ENCODE peak calls at places on chromosome 20, in ten cellular contexts. J is A549, Y is body of pancreas, D is heart left ventricle, O is uterus, S is IMR-90, W is tibial nerve, R is testis, N is ovary, P is esophagus muscularis mucosa. T is an unnamed sample.

GRCh38 chr20:51014797-51015722 is 7.8 kb downstream of the KCNG1 start:
- DNase-seq in Y (peak; percentile 46), O (peak; percentile 31), N (peak; percentile 65), S (peak; percentile 73), P (no peak), W (no peak), R (peak; percentile 70), D (no peak), J (peak; percentile 84), T (no peak)

GRCh38 chr20:56625837-56626236 is 3.3 kb upstream of the TFAP2C start:
- DNase-seq in O (no peak), W (no peak), S (no peak), P (no peak), N (no peak), J (no peak), R (no peak), D (no peak), Y (no peak), T (no peak)

GRCh38 chr20:41956316-41957050 is 338.3 kb upstream of the CHD6 start:
- DNase-seq in W (no peak), S (no peak), J (no peak), R (peak; percentile 19), O (no peak), Y (peak; percentile 12), D (no peak), P (no peak), N (no peak), T (no peak)

GRCh38 chr20:44056010-44056698 is 130.8 kb downstream of the JPH2 start:
- DNase-seq in N (no peak), S (no peak), R (no peak), Y (no peak), W (no peak), D (no peak), P (peak; percentile 91), J (peak; percentile 19), O (no peak), T (no peak)

GRCh38 chr20:14526891-14527290 is 189.5 kb upstream of the FLRT3 start:
- DNase-seq in J (no peak), O (no peak), S (no peak), Y (no peak), R (no peak), P (no peak), D (no peak), N (no peak), W (no peak), T (no peak)

GRCh38 chr20:49591217-49591865 is 23.4 kb upstream of the PTGIS start:
- DNase-seq in S (peak; percentile 70), Y (no peak), O (peak; percentile 62), W (no peak), P (no peak), R (no peak), N (peak; percentile 44), J (no peak), D (no peak), T (no peak)

GRCh38 chr20:1336699-1337387 is 7.9 kb upstream of the SDCBP2 start:
- DNase-seq in W (no peak), O (peak; percentile 75), J (no peak), D (peak; percentile 87), P (peak; percentile 92), R (no peak), Y (peak; percentile 55), S (no peak), N (peak; percentile 84), T (peak; percentile 66)

GRCh38 chr20:16846011-16846410 is 97.9 kb downstream of the OTOR start:
- DNase-seq in D (no peak), O (no peak), J (no peak), N (no peak), R (no peak), S (peak; percentile 40), Y (no peak), P (no peak), W (no peak), T (no peak)

DNA sequence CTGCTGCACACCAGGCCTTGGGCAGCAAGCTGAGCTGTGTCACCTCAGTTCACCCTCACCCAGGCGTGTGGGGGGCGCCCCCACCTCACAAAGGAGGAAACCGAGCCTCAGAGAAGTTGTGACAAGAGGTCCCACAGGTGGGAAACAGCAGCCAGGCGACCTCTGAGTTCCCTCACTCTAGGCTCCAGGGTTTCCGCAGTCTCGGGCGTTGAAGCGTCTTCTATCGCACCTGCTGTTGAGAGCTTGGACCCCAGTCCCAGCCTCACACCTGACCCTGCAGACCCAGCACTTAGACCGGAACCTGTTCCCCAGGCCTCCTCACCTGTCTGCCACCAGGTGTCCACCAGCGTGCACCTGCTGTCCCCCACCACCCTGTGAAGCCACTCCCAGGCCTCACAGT is 22.3 kb upstream of the APMAP start:
- DNase-seq in P (no peak), N (no peak), S (no peak), Y (peak; percentile 1), D (peak; percentile 10), J (no peak), O (peak; percentile 7), W (no peak), R (no peak), T (no peak)
- H3K4me1 ChIP-seq in P (peaks cover 4% of the 10 kb centered on the region), N (no peaks in the 10 kb centered on the region), S (peaks cover 2% of the 10 kb centered on the region), Y (peaks cover 76% of the 10 kb centered on the region), D (peaks cover 9% of the 10 kb centered on the region), J (no peaks in the 10 kb centered on the region), O (no peaks in the 10 kb centered on the region), W (no peaks in the 10 kb centered on the region), R (no peaks in the 10 kb centered on the region), T (no peaks in the 10 kb centered on the region)

GRCh38 chr20:62706857-62707256 is 1.8 kb upstream of the NTSR1 start:
- DNase-seq in Y (no peak), O (no peak), D (no peak), N (no peak), J (no peak), S (no peak), R (no peak), W (no peak), P (no peak), T (no peak)

GRCh38 chr20:62708591-62709536 is at the start of gene NTSR1:
- DNase-seq in O (no peak), R (no peak), N (no peak), P (no peak), D (no peak), W (no peak), Y (no peak), J (no peak), S (no peak), T (no peak)

GRCh38 chr20:62709537-62709905 is 885 bp downstream of the NTSR1 start:
- DNase-seq in Y (no peak), N (no peak), O (no peak), W (no peak), R (no peak), D (no peak), P (no peak), S (no peak), J (no peak), T (no peak)

GRCh38 chr20:62707281-62707941 is 1.2 kb upstream of the NTSR1 start:
- DNase-seq in O (no peak), P (no peak), S (no peak), Y (no peak), N (no peak), J (no peak), W (no peak), D (no peak), R (no peak), T (no peak)

DNA sequence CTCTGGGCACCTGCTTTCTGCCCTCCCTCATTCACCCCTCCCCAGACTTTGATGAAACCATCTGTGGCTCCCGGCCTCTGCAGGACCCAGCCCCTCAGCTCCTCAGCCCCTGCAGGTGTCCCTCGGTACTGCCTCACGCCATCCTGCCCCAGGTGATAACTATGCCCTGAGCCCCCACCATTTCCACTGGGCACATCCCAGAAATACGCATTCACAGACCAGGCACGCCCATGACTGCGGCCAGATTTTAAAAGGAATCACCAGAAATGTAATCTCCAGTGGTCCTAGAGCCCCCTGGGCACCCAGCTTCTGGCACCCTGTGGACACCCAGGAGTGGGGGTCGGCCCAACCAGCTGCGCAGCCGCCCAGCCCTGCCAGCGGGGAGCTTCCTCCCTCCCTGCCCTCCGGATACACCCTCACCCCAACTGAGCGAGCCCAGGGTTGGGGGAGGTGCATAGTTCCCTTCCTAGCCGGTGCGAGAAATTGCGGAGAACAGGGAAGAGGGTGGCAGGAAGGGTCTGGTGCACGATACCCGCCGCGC is 585 bp upstream of the NTSR1 start:
- DNase-seq in S (no peak), J (peak; percentile 68), O (no peak), R (no peak), Y (no peak), P (no peak), D (no peak), N (no peak), W (no peak), T (no peak)
- H3K4me3 ChIP-seq in S (no peak overlapping the region), J (peak overlapping the region; percentile 28), O (no peak overlapping the region), R (peak overlapping the region; percentile 18), Y (no peak overlapping the region), P (peak overlapping the region; percentile 29), D (peak overlapping the region; percentile 9), N (no peak overlapping the region), W (no peak overlapping the region), T (peak overlapping the region; percentile 19)

DNA sequence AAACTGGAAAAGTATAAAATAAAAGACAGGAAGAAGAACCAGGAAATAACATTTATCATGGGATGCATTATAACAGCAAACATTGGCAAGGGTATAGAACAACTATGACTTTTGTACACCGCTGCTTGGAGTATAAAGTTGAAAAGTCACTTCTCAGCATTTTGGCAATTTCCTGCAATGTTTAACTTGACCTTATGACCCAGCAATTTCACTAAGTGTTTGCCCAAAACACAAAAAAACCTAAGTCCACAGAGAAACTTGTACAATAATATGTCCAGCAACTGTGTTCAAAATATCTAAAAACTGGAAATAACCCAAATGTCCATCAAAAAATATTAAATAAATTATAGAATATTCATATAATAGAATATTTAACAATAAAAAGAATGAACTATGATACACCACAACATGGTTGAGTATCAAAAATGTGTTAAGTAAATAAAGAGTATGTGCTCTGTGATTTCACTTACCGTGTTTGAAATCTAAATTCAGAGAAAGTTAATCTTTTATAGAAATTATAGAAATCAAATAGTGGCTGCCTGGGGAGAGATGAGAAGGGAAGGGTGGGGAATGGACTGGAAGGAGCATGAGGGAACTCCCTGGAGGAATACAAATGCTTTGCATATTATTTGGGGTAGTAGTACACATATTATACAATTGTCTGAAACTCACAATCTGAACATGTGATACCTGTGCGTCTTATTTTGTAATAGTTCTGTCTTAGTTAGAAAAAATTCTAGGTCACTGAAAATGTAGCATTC is 31.0 kb upstream of the SPTLC3 start:
- DNase-seq in S (no peak), N (no peak), Y (no peak), W (no peak), P (no peak), O (no peak), J (no peak), D (no peak), R (no peak), T (no peak)
- TF ChIP-seq POLR2A in S (no peak), N (no peak), Y (no peak), W (no peak), P (no peak), O (no peak), J (no peak), D (no peak), R (no peak), T (no peak)

GRCh38 chr20:34873583-34874093 is 982 bp upstream of the GGT7 start:
- DNase-seq in W (no peak), D (no peak), R (no peak), Y (no peak), S (no peak), P (no peak), O (no peak), N (no peak), J (no peak), T (no peak)

GRCh38 chr20:34877002-34877264 is 521 bp downstream of the ACSS2 start:
- DNase-seq in S (no peak), N (no peak), P (no peak), J (no peak), D (no peak), O (no peak), R (no peak), Y (no peak), W (no peak), T (no peak)

GRCh38 chr20:34874094-34874654 is 1.5 kb upstream of the GGT7 start:
- DNase-seq in O (peak; percentile 75), J (peak; percentile 87), D (peak; percentile 77), W (peak; percentile 96), N (peak; percentile 76), S (peak; percentile 87), Y (peak; percentile 87), R (peak; percentile 87), P (peak; percentile 94), T (peak; percentile 81)

GRCh38 chr20:34876161-34877001 is at the start of gene ACSS2:
- DNase-seq in Y (peak; percentile 100), J (peak; percentile 85), D (peak; percentile 99), N (peak; percentile 98), S (peak; percentile 97), P (peak; percentile 100), O (peak; percentile 98), W (peak; percentile 99), R (peak; percentile 99), T (peak; percentile 99)

GRCh38 chr20:34875657-34876160 is 703 bp upstream of the ACSS2 start:
- DNase-seq in S (no peak), P (no peak), R (no peak), J (no peak), O (no peak), D (no peak), Y (no peak), W (no peak), N (no peak), T (no peak)
- H3K4me1 ChIP-seq in S (peaks cover 14% of the 10 kb centered on the region), P (peaks cover 66% of the 10 kb centered on the region), R (peaks cover 22% of the 10 kb centered on the region), J (peaks cover 26% of the 10 kb centered on the region), O (peaks cover 6% of the 10 kb centered on the region), D (peaks cover 6% of the 10 kb centered on the region), Y (peaks cover 54% of the 10 kb centered on the region), W (no peaks in the 10 kb centered on the region), N (peaks cover 9% of the 10 kb centered on the region), T (no peaks in the 10 kb centered on the region)

T was measured in breast epithelium.